ENCODE peak calls at places on chromosome 19, in seven cellular contexts. J is pancreas, X is GM12865, Y is cardiac muscle cell, Q is colonic mucosa, Z is AG10803, W is astrocyte of the spinal cord. E is an unnamed sample.

GRCh38 chr19:9431475-9431874 is 3.9 kb downstream of the ZNF266 start:
- DNase-seq in X (no peak), J (no peak), W (peak; percentile 13), Y (peak; percentile 4), Z (no peak), Q (peak; percentile 27), E (peak; percentile 82)

GRCh38 chr19:51692065-51692915 is 840 bp upstream of the SPACA6 start:
- DNase-seq in J (no peak), W (no peak), Y (no peak), X (no peak), Q (no peak), Z (no peak), E (no peak)

GRCh38 chr19:40464059-40465024 is 1.2 kb downstream of the BLVRB start:
- DNase-seq in Q (peak; percentile 95), Y (peak; percentile 82), X (peak; percentile 76), Z (peak; percentile 90), J (peak; percentile 97), W (peak; percentile 85), E (peak; percentile 94)

GRCh38 chr19:38806371-38806770 is 6.4 kb downstream of the LGALS4 start:
- DNase-seq in X (no peak), W (no peak), Y (no peak), Q (no peak), Z (no peak), J (no peak), E (no peak)

GRCh38 chr19:7267792-7268736 is 26.1 kb downstream of the INSR start:
- DNase-seq in J (peak; percentile 7), Q (peak; percentile 66), Z (no peak), W (no peak), Y (no peak), X (no peak), E (no peak)

GRCh38 chr19:36973021-36973843 is 57.1 kb downstream of the ZNF568 start:
- DNase-seq in J (peak; percentile 92), X (peak; percentile 62), Q (peak; percentile 92), Z (peak; percentile 69), Y (peak; percentile 76), W (peak; percentile 80), E (peak; percentile 78)

GRCh38 chr19:50039968-50040367 is 14.2 kb downstream of the ZNF473 start:
- DNase-seq in Z (no peak), W (no peak), J (no peak), Y (no peak), Q (peak; percentile 33), X (no peak), E (peak; percentile 12)

GRCh38 chr19:38684078-38684861 is 36.8 kb downstream of the ACTN4 start:
- DNase-seq in X (peak; percentile 75), Q (peak; percentile 89), Y (no peak), J (peak; percentile 61), Z (peak; percentile 93), W (peak; percentile 95), E (peak; percentile 96)

GRCh38 chr19:7869910-7870511 is 4.2 kb downstream of the PRR36 start:
- DNase-seq in Z (no peak), J (no peak), W (no peak), Y (peak; percentile 91), Q (peak; percentile 62), X (peak; percentile 77), E (peak; percentile 31)

GRCh38 chr19:56071151-56071550 is 49.9 kb downstream of the ZNF787 start:
- DNase-seq in Q (no peak), Z (no peak), J (no peak), W (no peak), Y (no peak), X (peak; percentile 50), E (no peak)

GRCh38 chr19:11479470-11480080 is 1.3 kb downstream of the ELAVL3 start:
- DNase-seq in Y (peak; percentile 70), Z (no peak), X (no peak), Q (peak; percentile 66), W (no peak), J (peak; percentile 75), E (peak; percentile 22)

GRCh38 chr19:45531349-45531748 is 24.1 kb downstream of the VASP start:
- DNase-seq in Q (no peak), Y (no peak), X (no peak), Z (no peak), J (no peak), W (no peak), E (no peak)

GRCh38 chr19:45528149-45528743 is 21.0 kb downstream of the VASP start:
- DNase-seq in J (no peak), Z (peak; percentile 43), Y (no peak), W (peak; percentile 44), Q (no peak), X (no peak), E (peak; percentile 25)

GRCh38 chr19:45527731-45528130 is 20.5 kb downstream of the VASP start:
- DNase-seq in Z (no peak), Q (no peak), W (no peak), Y (no peak), X (no peak), J (no peak), E (no peak)

GRCh38 chr19:45526971-45527370 is 19.7 kb downstream of the VASP start:
- DNase-seq in Z (no peak), W (no peak), Y (no peak), Q (no peak), X (no peak), J (no peak), E (no peak)

GRCh38 chr19:45528744-45529453 is 21.6 kb downstream of the VASP start:
- DNase-seq in Y (peak; percentile 60), Q (peak; percentile 84), J (peak; percentile 75), X (no peak), W (peak; percentile 43), Z (no peak), E (peak; percentile 23)
- H3K4me3 ChIP-seq in Y (peak overlapping the region; percentile 26), Q (peak overlapping the region; percentile 32), J (peak overlapping the region; percentile 58), X (no peak overlapping the region), W (peak overlapping the region; percentile 7), Z (no peak overlapping the region), E (no peak overlapping the region)

GRCh38 chr19:34513767-34514166 is 32.2 kb downstream of the WTIP start:
- DNase-seq in Z (no peak), Q (no peak), X (no peak), J (no peak), Y (no peak), W (no peak), E (no peak)
- TF ChIP-seq CTCF in Z (no peak), Q (no peak), X (no peak), J (no peak), Y (no peak), W (no peak), E (no peak)

GRCh38 chr19:48638831-48639381 is 1.7 kb upstream of the DBP start:
- DNase-seq in Z (no peak), X (peak; percentile 39), J (peak; percentile 65), W (no peak), Y (no peak), Q (peak; percentile 41), E (no peak)
- H3K4me3 ChIP-seq in Z (no peak overlapping the region), X (peak overlapping the region; percentile 73), J (no peak overlapping the region), W (no peak overlapping the region), Y (no peak overlapping the region), Q (no peak overlapping the region), E (no peak overlapping the region)

GRCh38 chr19:13957107-13957506 is 4.8 kb downstream of the DCAF15 start:
- DNase-seq in Y (no peak), Z (no peak), J (no peak), Q (no peak), W (no peak), X (no peak), E (no peak)
- TF ChIP-seq CTCF in Y (no peak), Z (no peak), J (no peak), Q (no peak), W (no peak), X (no peak), E (no peak)

GRCh38 chr19:4414800-4415251 is 12.4 kb downstream of the CHAF1A start:
- DNase-seq in Y (no peak), Z (no peak), J (no peak), X (no peak), W (peak; percentile 16), Q (no peak), E (no peak)

GRCh38 chr19:4416268-4416667 is 13.8 kb downstream of the CHAF1A start:
- DNase-seq in Y (no peak), Z (no peak), Q (no peak), X (no peak), W (no peak), J (no peak), E (no peak)

GRCh38 chr19:4413588-4413987 is 11.1 kb downstream of the CHAF1A start:
- DNase-seq in Q (no peak), Z (no peak), X (no peak), J (no peak), Y (no peak), W (no peak), E (no peak)

GRCh38 chr19:4415352-4415751 is 12.9 kb downstream of the CHAF1A start:
- DNase-seq in J (no peak), X (no peak), Y (no peak), W (no peak), Z (no peak), Q (no peak), E (no peak)

DNA sequence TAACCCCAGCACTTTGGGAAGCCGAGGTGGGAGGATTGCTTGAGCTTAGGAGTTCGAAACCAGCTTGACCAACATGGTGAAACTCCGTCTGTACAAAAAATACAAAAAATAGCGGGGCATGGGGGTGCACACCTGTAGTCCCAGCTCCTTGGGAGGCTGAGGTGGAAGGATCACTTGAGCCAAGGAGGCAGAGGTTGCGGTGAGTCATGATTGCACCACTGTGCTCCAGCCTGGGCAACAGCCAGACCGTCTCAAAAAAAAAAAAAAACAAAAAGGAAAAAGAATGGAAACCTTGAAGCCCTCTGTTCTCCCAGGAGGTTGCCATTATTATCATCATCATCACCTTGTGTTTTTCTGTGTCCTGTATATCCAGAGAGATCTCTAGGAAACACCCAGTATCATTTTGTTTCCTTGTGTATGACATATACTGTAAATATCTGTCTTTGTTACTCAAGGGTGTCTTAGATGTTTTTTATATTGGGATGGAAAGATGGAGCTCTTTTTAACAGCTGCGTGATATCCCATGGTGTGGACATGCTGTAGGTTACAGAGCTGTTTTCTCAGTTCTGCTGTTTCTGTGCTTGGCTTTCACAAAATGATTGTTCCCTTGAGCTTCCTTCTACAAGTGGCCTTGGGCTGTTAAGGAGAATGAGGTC is 11.8 kb downstream of the CHAF1A start:
- DNase-seq in W (peak; percentile 25), J (no peak), X (no peak), Z (peak; percentile 38), Y (no peak), Q (no peak), E (peak; percentile 77)
- H3K4me3 ChIP-seq in W (no peak overlapping the region), J (no peak overlapping the region), X (no peak overlapping the region), Z (no peak overlapping the region), Y (no peak overlapping the region), Q (no peak overlapping the region), E (no peak overlapping the region)

GRCh38 chr19:5953680-5954213 is 24.2 kb downstream of the RANBP3 start:
- DNase-seq in X (no peak), J (no peak), Y (no peak), W (peak; percentile 43), Z (peak; percentile 79), Q (no peak), E (peak; percentile 18)

GRCh38 chr19:5952193-5953033 is 25.5 kb downstream of the RANBP3 start:
- DNase-seq in Q (no peak), W (no peak), Z (no peak), Y (no peak), J (no peak), X (no peak), E (no peak)

GRCh38 chr19:5955638-5955935 is 22.4 kb downstream of the RANBP3 start:
- DNase-seq in X (no peak), W (peak; percentile 63), Z (peak; percentile 72), Q (no peak), Y (no peak), J (no peak), E (no peak)

GRCh38 chr19:5953034-5953589 is 24.8 kb downstream of the RANBP3 start:
- DNase-seq in J (no peak), Y (no peak), X (no peak), Z (peak; percentile 61), Q (no peak), W (no peak), E (peak; percentile 44)

GRCh38 chr19:5954293-5954692 is 23.6 kb downstream of the RANBP3 start:
- DNase-seq in W (no peak), X (no peak), Z (peak; percentile 41), Q (no peak), J (no peak), Y (no peak), E (peak; percentile 50)
- TF ChIP-seq CTCF in W (no peak), X (no peak), Z (no peak), Q (no peak), J (no peak), Y (no peak), E (no peak)

E was measured in cardiac fibroblast.